ENCODE peak calls at places on chromosomes 12 and 14, in ten cellular contexts. P, M, X, H, F, R, N, U, E and C are unnamed samples.

GRCh38 chr12:110733089-110733715 is 9.5 kb downstream of the PPP1CC start:
- DNase-seq in P (no peak), H (no peak), N (no peak), M (no peak), R (peak; percentile 49), F (no peak), E (no peak), X (no peak), U (no peak), C (no peak)

GRCh38 chr14:70697681-70698080 is 56.0 kb downstream of the TTC9 start:
- DNase-seq in E (no peak), X (no peak), P (no peak), R (no peak), N (no peak), H (no peak), U (no peak), M (no peak), F (no peak), C (no peak)

GRCh38 chr14:23406244-23406643 is 1.8 kb downstream of the MYH6 start:
- DNase-seq in E (no peak), P (no peak), H (no peak), N (no peak), F (no peak), R (no peak), M (no peak), X (no peak), U (no peak), C (no peak)

GRCh38 chr12:1890810-1891209 is 27.6 kb downstream of the CACNA2D4 start:
- DNase-seq in H (no peak), U (no peak), F (peak; percentile 5), N (no peak), P (no peak), M (no peak), E (no peak), R (no peak), X (no peak), C (no peak)

GRCh38 chr12:24838531-24838950 is 110.4 kb downstream of the BCAT1 start:
- DNase-seq in P (no peak), H (peak; percentile 84), U (peak; percentile 76), R (peak; percentile 87), E (peak; percentile 79), M (peak; percentile 37), X (peak; percentile 84), F (peak; percentile 22), N (no peak), C (peak; percentile 35)

GRCh38 chr12:57096099-57096572 is 7.2 kb downstream of the NAB2 start:
- DNase-seq in H (no peak), M (no peak), N (no peak), R (no peak), X (no peak), F (peak; percentile 74), U (no peak), P (no peak), E (peak; percentile 75), C (no peak)

GRCh38 chr14:78448483-78449094 is 278.4 kb downstream of the NRXN3 start:
- DNase-seq in M (peak; percentile 49), F (no peak), R (no peak), U (no peak), H (peak; percentile 12), E (peak; percentile 16), X (peak; percentile 45), P (peak; percentile 53), N (peak; percentile 18), C (no peak)

GRCh38 chr12:106889326-106889725 is 66.4 kb upstream of the TMEM263 start:
- DNase-seq in U (no peak), H (no peak), E (no peak), X (no peak), N (no peak), R (no peak), M (no peak), F (no peak), P (no peak), C (no peak)

GRCh38 chr12:12890815-12891645 is at the start of gene GPRC5A:
- DNase-seq in R (peak; percentile 98), N (peak; percentile 61), F (peak; percentile 90), P (peak; percentile 87), M (peak; percentile 92), X (no peak), H (peak; percentile 79), U (peak; percentile 95), E (peak; percentile 86), C (peak; percentile 97)

GRCh38 chr14:51368721-51369163 is 128.7 kb downstream of the TMX1 start:
- DNase-seq in H (peak; percentile 73), N (peak; percentile 43), R (peak; percentile 89), M (no peak), U (no peak), X (no peak), P (no peak), F (peak; percentile 43), E (no peak), C (no peak)

GRCh38 chr14:77040059-77040308 is 11.5 kb upstream of the IRF2BPL start:
- DNase-seq in H (no peak), E (no peak), U (no peak), F (no peak), M (no peak), R (no peak), N (no peak), P (no peak), X (no peak), C (no peak)
- TF ChIP-seq POLR2A in H (no peak), E (no peak), U (no peak), F (no peak), M (peak; percentile 28), R (no peak), N (peak; percentile 22), P (no peak), X (no peak), C (peak; percentile 16)

DNA sequence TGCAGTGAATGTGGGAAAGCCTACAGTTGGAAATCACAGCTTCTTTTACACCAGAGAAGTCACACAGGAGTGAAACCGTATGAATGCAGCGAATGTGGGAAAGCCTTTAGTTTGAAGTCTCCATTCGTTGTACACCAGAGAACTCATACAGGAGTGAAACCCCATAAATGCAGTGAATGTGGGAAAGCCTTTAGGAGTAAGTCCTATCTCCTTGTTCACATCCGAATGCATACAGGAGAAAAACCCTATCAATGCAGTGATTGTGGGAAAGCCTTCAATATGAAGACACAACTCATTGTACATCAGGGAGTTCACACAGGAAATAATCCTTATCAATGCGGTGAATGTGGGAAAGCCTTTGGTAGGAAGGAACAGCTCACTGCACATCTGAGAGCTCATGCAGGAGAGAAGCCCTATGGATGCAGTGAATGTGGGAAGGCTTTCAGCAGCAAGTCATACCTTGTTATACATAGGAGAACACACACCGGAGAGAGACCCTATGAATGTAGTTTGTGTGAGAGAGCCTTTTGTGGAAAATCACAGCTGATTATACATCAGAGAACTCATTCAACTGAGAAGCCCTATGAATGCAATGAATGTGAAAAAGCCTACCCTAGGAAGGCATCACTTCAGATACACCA is 24.6 kb downstream of the ZNF26 start:
- DNase-seq in E (no peak), F (no peak), P (no peak), R (no peak), X (no peak), U (no peak), H (no peak), M (no peak), N (no peak), C (no peak)
- H3K4me3 ChIP-seq in E (no peak overlapping the region), F (no peak overlapping the region), P (no peak overlapping the region), R (no peak overlapping the region), X (no peak overlapping the region), U (no peak overlapping the region), H (no peak overlapping the region), M (no peak overlapping the region), N (no peak overlapping the region), C (no peak overlapping the region)

GRCh38 chr12:54282949-54283593 is 2.5 kb downstream of the HNRNPA1 start:
- DNase-seq in R (no peak), M (peak; percentile 43), H (no peak), U (no peak), F (no peak), P (no peak), X (no peak), E (no peak), N (no peak), C (no peak)
- TF ChIP-seq POLR2A in R (no peak), M (no peak), H (no peak), U (no peak), F (no peak), P (no peak), X (peak; percentile 53), E (no peak), N (no peak), C (no peak)

DNA sequence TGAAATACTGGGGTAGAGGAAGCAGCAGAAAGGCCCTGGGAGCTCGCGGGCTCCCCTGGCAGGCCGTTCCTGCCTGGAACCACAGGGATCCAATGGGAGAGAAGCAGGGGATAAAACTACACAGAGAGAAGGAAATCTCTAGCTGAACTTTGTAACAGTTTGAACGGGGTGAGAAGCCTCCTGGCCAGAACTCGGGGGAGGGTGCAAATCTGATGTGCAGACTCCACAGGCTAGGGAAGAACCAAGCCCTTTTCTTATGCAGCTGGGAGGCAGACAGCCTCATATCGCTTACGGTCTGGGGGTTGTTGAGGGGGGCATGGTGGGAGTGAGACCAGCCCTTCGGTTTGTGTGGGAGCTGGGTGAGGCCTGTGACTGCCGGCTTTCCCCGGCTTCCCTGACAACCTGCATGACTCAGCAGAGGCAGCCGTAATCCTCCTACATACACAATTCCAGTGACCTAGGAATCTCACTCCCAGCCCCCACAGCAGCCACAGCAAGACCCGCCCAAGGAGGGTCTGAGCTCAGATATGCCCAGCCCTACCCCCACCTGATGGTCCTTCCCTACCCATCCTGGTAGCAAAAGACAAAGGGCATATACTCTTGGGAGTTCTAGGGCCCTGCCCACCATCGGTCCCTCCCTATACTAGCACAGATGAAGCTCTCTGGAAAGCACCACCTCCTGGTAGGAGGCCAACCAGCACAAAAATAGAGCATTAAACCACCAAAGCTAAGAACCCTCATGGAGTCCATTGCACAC is 143.0 kb downstream of the TMTC1 start:
- DNase-seq in E (no peak), P (no peak), M (no peak), F (no peak), N (peak; percentile 45), X (no peak), H (peak; percentile 12), R (peak; percentile 68), U (no peak), C (peak; percentile 45)
- H3K4me3 ChIP-seq in E (no peak overlapping the region), P (no peak overlapping the region), M (no peak overlapping the region), F (no peak overlapping the region), N (no peak overlapping the region), X (no peak overlapping the region), H (no peak overlapping the region), R (no peak overlapping the region), U (no peak overlapping the region), C (no peak overlapping the region)

DNA sequence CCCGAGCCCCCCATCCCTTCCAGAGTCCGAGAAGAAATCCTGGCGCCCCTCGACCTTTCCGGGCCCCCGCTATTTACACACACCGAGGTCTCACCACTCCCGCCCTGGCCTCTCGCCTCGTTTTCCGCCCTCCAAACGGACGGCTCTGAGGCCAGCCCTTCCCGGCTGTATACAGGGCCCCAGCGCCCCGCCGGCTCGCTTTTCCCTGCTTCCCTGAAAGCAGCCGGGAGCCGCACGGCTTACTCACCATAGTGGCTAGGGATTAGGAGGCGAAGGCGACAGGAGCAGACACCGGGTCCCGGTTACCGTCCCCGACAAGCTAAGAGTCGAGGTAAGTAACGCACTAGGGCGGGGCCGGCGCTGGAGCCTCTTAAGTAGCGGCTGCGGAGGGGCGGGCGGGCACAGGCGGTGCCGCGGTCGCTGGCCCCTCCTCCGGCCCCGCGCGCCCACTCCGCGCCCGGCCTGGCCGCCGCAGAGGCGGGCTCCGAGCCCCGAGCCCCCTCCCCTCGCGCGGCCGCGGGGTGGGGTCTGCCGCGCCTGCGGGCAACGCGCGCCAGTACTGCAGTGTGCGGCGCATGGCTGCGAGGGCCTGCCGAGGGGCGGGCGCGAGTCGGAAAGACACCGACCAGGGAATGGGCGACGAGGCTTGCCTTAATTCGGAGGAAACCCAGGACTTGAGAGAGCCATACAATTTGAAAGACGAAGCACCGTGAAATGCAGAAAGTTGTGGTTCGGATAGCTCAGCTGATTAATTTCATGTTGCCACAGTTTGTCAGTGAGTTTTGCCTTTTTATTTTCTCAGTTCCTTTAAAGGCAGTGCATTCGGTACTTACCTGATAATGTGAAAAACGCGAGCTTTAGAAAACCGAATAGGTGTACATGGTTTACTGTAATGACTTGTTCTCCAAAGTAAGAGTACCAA is at the start of gene TUBA1B:
- DNase-seq in M (peak; percentile 94), H (peak; percentile 88), N (peak; percentile 95), E (peak; percentile 89), R (peak; percentile 82), P (peak; percentile 93), F (peak; percentile 83), U (peak; percentile 97), X (peak; percentile 48), C (peak; percentile 91)
- TF ChIP-seq POLR2A in M (peak; percentile 97), H (peak; percentile 93), N (peak; percentile 96), E (peak; percentile 90), R (peak; percentile 99), P (peak; percentile 42), F (peak; percentile 82), U (peak; percentile 73), X (peak; percentile 96), C (peak; percentile 90)